ENCODE peak calls at places on chromosomes 16 and 17, in nine cellular contexts. D is ovary, J is uterus, L is AG04450, M is small intestine, G is left lung, Y is transverse colon, I is tibial artery, C is neuronal stem cell. Z is an unnamed sample.
A peak's percentile ranks its signal among the peaks of the same experiment; 100 is the strongest.

GRCh38 chr16:48574766-48575165 is 35.2 kb downstream of the N4BP1 start:
- DNase-seq in D (no peak), J (no peak), L (no peak), M (no peak), G (no peak), Y (no peak), I (no peak), C (no peak), Z (no peak)

GRCh38 chr17:38918129-38918913 is 7.1 kb upstream of the LASP1NB start:
- DNase-seq in D (no peak), J (no peak), L (no peak), M (no peak), G (no peak), Y (no peak), I (no peak), C (no peak), Z (no peak)

GRCh38 chr17:9566067-9566466 is 9.6 kb downstream of the STX8 start:
- DNase-seq in D (no peak), J (no peak), L (no peak), M (no peak), G (no peak), Y (no peak), I (no peak), C (no peak), Z (no peak)

GRCh38 chr16:87210949-87211348 is 106.2 kb downstream of the C16orf95 start:
- DNase-seq in D (no peak), J (no peak), L (no peak), M (no peak), G (no peak), Y (no peak), I (no peak), C (no peak), Z (no peak)

GRCh38 chr17:9522074-9522473 is 53.5 kb downstream of the STX8 start:
- DNase-seq in D (no peak), J (peak; percentile 16), L (peak; percentile 18), M (peak; percentile 37), G (no peak), Y (no peak), I (no peak), C (peak; percentile 40), Z (no peak)

GRCh38 chr16:84138824-84139627 is 6.0 kb downstream of the HSDL1 start:
- DNase-seq in D (no peak), J (no peak), L (no peak), M (no peak), G (no peak), Y (no peak), I (no peak), C (no peak), Z (no peak)

GRCh38 chr17:76027159-76027839 is at the start of gene EVPL:
- DNase-seq in D (no peak), J (no peak), L (no peak), M (peak; percentile 96), G (peak; percentile 93), Y (peak; percentile 90), I (no peak), C (no peak), Z (peak; percentile 50)

GRCh38 chr16:62966626-62967025 is 930.4 kb upstream of the CDH8 start:
- DNase-seq in D (no peak), J (no peak), L (no peak), M (no peak), G (no peak), Y (no peak), I (no peak), C (no peak), Z (no peak)

GRCh38 chr17:20116683-20117309 is 107.6 kb downstream of the SPECC1 start:
- DNase-seq in D (peak; percentile 53), J (peak; percentile 56), L (no peak), M (peak; percentile 55), G (no peak), Y (peak; percentile 33), I (no peak), C (peak; percentile 64), Z (peak; percentile 61)

GRCh38 chr17:42989146-42989545 is 8.8 kb downstream of the RUNDC1 start:
- DNase-seq in D (no peak), J (no peak), L (no peak), M (no peak), G (no peak), Y (no peak), I (no peak), C (no peak), Z (no peak)

GRCh38 chr16:82625066-82625968 is 1.5 kb upstream of the CDH13 start:
- DNase-seq in D (no peak), J (no peak), L (no peak), M (no peak), G (no peak), Y (no peak), I (no peak), C (no peak), Z (no peak)

GRCh38 chr17:7774037-7774659 is 56.6 kb downstream of the DNAH2 start:
- DNase-seq in D (no peak), J (no peak), L (no peak), M (peak; percentile 3), G (no peak), Y (no peak), I (no peak), C (no peak), Z (no peak)

GRCh38 chr17:7561589-7562207 is at the start of gene SENP3:
- DNase-seq in D (peak; percentile 89), J (peak; percentile 87), L (peak; percentile 61), M (peak; percentile 87), G (peak; percentile 98), Y (peak; percentile 93), I (peak; percentile 93), C (peak; percentile 94), Z (peak; percentile 92)

GRCh38 chr17:21549107-21549687 is 143.1 kb upstream of the KCNJ18 start:
- DNase-seq in D (no peak), J (no peak), L (no peak), M (no peak), G (no peak), Y (no peak), I (no peak), C (no peak), Z (no peak)

GRCh38 chr17:80822021-80822699 is 169.5 kb upstream of the CHMP6 start:
- DNase-seq in D (no peak), J (no peak), L (no peak), M (no peak), G (peak; percentile 68), Y (no peak), I (peak; percentile 51), C (no peak), Z (no peak)

GRCh38 chr17:10585529-10585928 is 36.1 kb upstream of the MYH2 start:
- DNase-seq in D (no peak), J (no peak), L (no peak), M (no peak), G (no peak), Y (no peak), I (no peak), C (no peak), Z (no peak)

GRCh38 chr17:20189322-20189721 is 180.2 kb downstream of the SPECC1 start:
- DNase-seq in D (no peak), J (no peak), L (no peak), M (peak; percentile 34), G (no peak), Y (no peak), I (no peak), C (peak; percentile 20), Z (no peak)

GRCh38 chr17:72624652-72625051 is 467.8 kb downstream of the SLC39A11 start:
- DNase-seq in D (no peak), J (no peak), L (no peak), M (no peak), G (no peak), Y (no peak), I (no peak), C (no peak), Z (no peak)

GRCh38 chr16:28585674-28586073 is 11.2 kb downstream of the SULT1A2 start:
- DNase-seq in D (no peak), J (no peak), L (no peak), M (peak; percentile 90), G (no peak), Y (peak; percentile 64), I (no peak), C (no peak), Z (no peak)

GRCh38 chr17:74356640-74357465 is 4.8 kb downstream of the BTBD17 start:
- DNase-seq in D (no peak), J (no peak), L (no peak), M (no peak), G (no peak), Y (no peak), I (no peak), C (no peak), Z (no peak)
- H3K27me3 ChIP-seq in D (no peaks in the 10 kb centered on the region), J (no peaks in the 10 kb centered on the region), L (peaks cover 22% of the 10 kb centered on the region), M (peaks cover 29% of the 10 kb centered on the region), G (peaks cover 68% of the 10 kb centered on the region), Y (peaks cover 100% of the 10 kb centered on the region), I (peaks cover 100% of the 10 kb centered on the region), C (peaks cover 3% of the 10 kb centered on the region), Z (no peaks in the 10 kb centered on the region)

DNA sequence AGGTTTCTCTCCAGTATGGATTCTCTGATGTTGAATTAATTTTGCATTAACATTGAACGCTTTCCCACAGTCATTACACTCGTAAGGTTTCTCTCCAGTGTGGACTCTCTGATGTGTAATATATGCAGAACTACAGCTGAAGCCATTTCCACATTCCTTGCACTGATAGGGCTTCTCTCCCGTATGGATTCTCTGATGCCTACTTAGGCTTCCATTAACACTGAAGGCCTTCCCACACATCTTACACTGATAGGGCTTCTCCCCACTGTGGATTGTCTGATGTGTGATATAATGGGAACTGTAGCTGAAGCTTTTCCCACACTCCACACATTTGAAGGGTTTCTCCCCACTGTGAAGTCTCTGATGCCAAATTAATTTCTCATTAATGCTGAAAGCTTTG is 7.2 kb upstream of the TLE7 start:
- DNase-seq in D (no peak), J (no peak), L (no peak), M (no peak), G (no peak), Y (no peak), I (no peak), C (no peak), Z (no peak)
- H3K4me3 ChIP-seq in D (no peak overlapping the region), J (no peak overlapping the region), L (no peak overlapping the region), M (no peak overlapping the region), G (no peak overlapping the region), Y (no peak overlapping the region), I (no peak overlapping the region), C (no peak overlapping the region), Z (peak overlapping the region; percentile 17)

GRCh38 chr17:48752399-48753288 is 24.1 kb upstream of the HOXB13 start:
- DNase-seq in D (no peak), J (no peak), L (no peak), M (no peak), G (no peak), Y (no peak), I (no peak), C (no peak), Z (no peak)
- H3K27me3 ChIP-seq in D (no peaks in the 10 kb centered on the region), J (peaks cover 27% of the 10 kb centered on the region), L (peaks cover 95% of the 10 kb centered on the region), M (no peaks in the 10 kb centered on the region), G (peaks cover 93% of the 10 kb centered on the region), Y (peaks cover 100% of the 10 kb centered on the region), I (peaks cover 100% of the 10 kb centered on the region), C (peaks cover 47% of the 10 kb centered on the region), Z (peaks cover 2% of the 10 kb centered on the region)

DNA sequence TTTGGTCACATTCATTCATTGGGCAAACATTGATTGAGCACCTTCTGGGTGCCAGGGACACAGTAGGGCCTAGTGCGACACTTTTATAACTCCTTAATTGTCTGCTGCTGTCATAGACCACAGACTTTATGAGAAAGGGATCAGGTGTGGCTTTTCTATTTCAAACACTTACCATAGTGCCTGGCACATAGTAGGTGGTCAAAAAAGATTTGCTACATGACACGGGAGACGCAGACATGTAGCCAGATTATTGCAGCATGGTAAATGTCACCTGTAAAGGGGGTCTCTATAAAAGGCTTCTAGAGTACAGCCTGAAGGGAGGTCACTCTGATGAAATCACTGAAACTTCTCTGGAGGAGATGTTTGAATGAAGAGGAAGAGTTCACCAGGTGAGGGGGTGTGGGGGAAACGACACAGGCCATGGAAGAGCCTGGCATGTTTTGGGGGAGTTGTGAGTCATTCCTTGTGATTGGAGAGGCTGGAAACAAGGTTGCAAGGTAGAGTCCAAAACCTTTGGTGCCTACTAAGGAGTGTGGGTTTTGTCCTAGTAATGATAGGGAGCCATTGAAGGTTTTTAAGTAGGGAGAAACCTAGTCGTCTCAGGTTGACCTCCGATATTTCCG is 1.6 kb downstream of the RSAD1 start:
- DNase-seq in D (no peak), J (no peak), L (no peak), M (no peak), G (no peak), Y (no peak), I (no peak), C (no peak), Z (no peak)
- H3K4me3 ChIP-seq in D (no peak overlapping the region), J (no peak overlapping the region), L (no peak overlapping the region), M (no peak overlapping the region), G (no peak overlapping the region), Y (no peak overlapping the region), I (no peak overlapping the region), C (no peak overlapping the region), Z (no peak overlapping the region)